ENCODE peak calls at places on chromosomes 6 and 20, in five cellular contexts. C is HepG2, I is cardiac muscle cell, W is ascending aorta, H is colonic mucosa. R is an unnamed sample. For H3K4me1, the result is how much of the 10 kb centered on the place peaks cover.

GRCh38 chr6:6746334-6746969 is 157.9 kb downstream of the LY86 start:
- DNase-seq in C (no peak), I (no peak), W (no peak), H (no peak), R (no peak)

GRCh38 chr6:129485746-129486145 is 224.2 kb downstream of the ARHGAP18 start:
- DNase-seq in C (no peak), I (no peak), W (no peak), H (no peak), R (no peak)

GRCh38 chr6:152380993-152381898 is 255.9 kb downstream of the SYNE1 start:
- DNase-seq in C (peak), I (peak), W (peak), H (peak), R (no peak)

GRCh38 chr6:147689398-147689797 is 180.9 kb downstream of the SAMD5 start:
- DNase-seq in C (no peak), I (no peak), W (no peak), H (no peak), R (no peak)

GRCh38 chr6:86723729-86724128 is 213.6 kb upstream of the HTR1E start:
- DNase-seq in C (no peak), I (no peak), W (no peak), H (no peak), R (no peak)

GRCh38 chr6:109466212-109466923 is 10.8 kb upstream of the MICAL1 start:
- DNase-seq in C (no peak), I (no peak), W (no peak), H (no peak), R (no peak)

GRCh38 chr6:20366082-20366834 is 35.4 kb upstream of the E2F3 start:
- DNase-seq in C (no peak), I (no peak), W (no peak), H (no peak), R (no peak)

GRCh38 chr6:150272976-150273315 is 95.9 kb upstream of the IYD start:
- DNase-seq in C (no peak), I (no peak), W (no peak), H (no peak), R (no peak)

GRCh38 chr6:75794954-75795739 is 46.1 kb downstream of the MYO6 start:
- DNase-seq in C (no peak), I (no peak), W (no peak), H (no peak), R (no peak)

GRCh38 chr20:62740286-62741141 is 31.9 kb downstream of the NTSR1 start:
- DNase-seq in C (peak), I (peak), W (peak), H (no peak), R (peak)

GRCh38 chr6:29755295-29755871 is 32.1 kb downstream of the HLA-F start:
- DNase-seq in C (no peak), I (no peak), W (peak), H (no peak), R (no peak)

GRCh38 chr6:98824163-98824906 is 10.0 kb upstream of the POU3F2 start:
- DNase-seq in C (no peak), I (no peak), W (no peak), H (no peak), R (peak)

GRCh38 chr20:53660078-53660909 is 66.7 kb upstream of the ZNF217 start:
- DNase-seq in C (no peak), I (peak), W (peak), H (peak), R (peak)

GRCh38 chr20:4195499-4195898 is 180.1 kb upstream of the RNF24 start:
- DNase-seq in C (peak), I (peak), W (no peak), H (no peak), R (no peak)
- TF ChIP-seq CTCF in C (peak), I (peak), W (peak), H (peak), R (no peak)

GRCh38 chr6:37137881-37138568 is 31.9 kb upstream of the PIM1 start:
- DNase-seq in C (peak), I (peak), W (no peak), H (no peak), R (no peak)
- H3K4me1 ChIP-seq in C (half or more), I (under half), W (under half), H (under half), R (under half)

DNA sequence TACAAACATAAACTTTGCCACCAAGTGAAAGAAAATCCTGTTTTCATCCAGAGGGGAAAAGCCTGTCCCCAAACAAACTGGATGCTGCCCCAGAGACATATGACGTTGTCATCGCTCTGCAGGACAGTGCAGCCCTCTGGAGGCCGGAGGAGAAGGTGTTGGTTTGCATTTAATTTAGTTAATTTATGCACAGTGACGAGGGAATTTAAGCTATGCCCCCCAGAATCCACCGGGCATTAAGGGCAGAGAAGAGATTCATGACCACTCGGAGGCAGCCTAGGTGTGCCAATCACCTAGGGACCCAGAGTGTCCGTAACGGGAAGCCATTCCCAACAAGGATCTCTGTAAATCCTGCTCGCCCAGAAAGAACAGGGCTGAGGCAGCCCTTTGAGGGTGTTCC is 45.1 kb downstream of the NINL start:
- DNase-seq in C (no peak), I (no peak), W (no peak), H (no peak), R (no peak)
- TF ChIP-seq CTCF in C (peak), I (peak), W (peak), H (peak), R (peak)

GRCh38 chr6:44044154-44044539 is 83.1 kb downstream of the MRPL14 start:
- DNase-seq in C (peak), I (no peak), W (no peak), H (no peak), R (no peak)

GRCh38 chr6:44046516-44047178 is 80.6 kb downstream of the MRPL14 start:
- DNase-seq in C (no peak), I (no peak), W (no peak), H (no peak), R (no peak)

GRCh38 chr6:44045672-44046015 is 81.6 kb downstream of the MRPL14 start:
- DNase-seq in C (no peak), I (no peak), W (no peak), H (no peak), R (peak)

GRCh38 chr6:44043479-44044153 is 83.6 kb downstream of the MRPL14 start:
- DNase-seq in C (no peak), I (peak), W (no peak), H (no peak), R (no peak)

GRCh38 chr6:44044940-44045671 is 82.1 kb downstream of the MRPL14 start:
- DNase-seq in C (no peak), I (no peak), W (no peak), H (no peak), R (no peak)
- H3K4me1 ChIP-seq in C (half or more), I (under half), W (under half), H (under half), R (under half)